ENCODE peak calls at places on chromosomes 1 and 21, in nine cellular contexts. Q, Y, L, V, J, T, H, I and N are unnamed samples.

GRCh38 chr1:221511797-221512196 is 230.1 kb downstream of the DUSP10 start:
- DNase-seq in I (no peak), J (no peak), V (no peak), T (no peak), Y (no peak), L (no peak), H (no peak), Q (no peak), N (no peak)

GRCh38 chr1:55275151-55275748 is 60.1 kb upstream of the USP24 start:
- DNase-seq in V (no peak), L (no peak), H (no peak), T (no peak), I (no peak), J (peak; percentile 61), Y (no peak), Q (no peak), N (no peak)

GRCh38 chr1:226223786-226224244 is 351 bp downstream of the MIXL1 start:
- DNase-seq in Q (no peak), H (no peak), T (no peak), V (peak; percentile 38), J (no peak), L (no peak), I (peak; percentile 23), Y (no peak), N (peak; percentile 52)

GRCh38 chr1:26376050-26376449 is 3.5 kb upstream of the ZNF683 start:
- DNase-seq in T (no peak), L (no peak), V (no peak), Y (no peak), Q (no peak), H (no peak), J (no peak), I (no peak), N (no peak)

GRCh38 chr21:15000076-15000475 is 64.7 kb downstream of the NRIP1 start:
- DNase-seq in T (no peak), Y (no peak), J (peak; percentile 68), V (no peak), H (no peak), I (no peak), L (no peak), Q (no peak), N (no peak)

GRCh38 chr1:55059302-55060132 is 20.2 kb downstream of the PCSK9 start:
- DNase-seq in V (no peak), Y (no peak), J (no peak), I (no peak), Q (no peak), T (no peak), H (no peak), L (no peak), N (no peak)

GRCh38 chr1:119132179-119132578 is 8.3 kb downstream of the WARS2 start:
- DNase-seq in L (no peak), I (no peak), H (no peak), T (no peak), V (peak; percentile 15), J (no peak), Y (no peak), Q (no peak), N (no peak)

GRCh38 chr1:44089371-44090070 is 29.1 kb upstream of the KLF17 start:
- DNase-seq in L (no peak), Q (no peak), Y (no peak), I (no peak), T (no peak), H (peak; percentile 54), V (no peak), J (no peak), N (no peak)

DNA sequence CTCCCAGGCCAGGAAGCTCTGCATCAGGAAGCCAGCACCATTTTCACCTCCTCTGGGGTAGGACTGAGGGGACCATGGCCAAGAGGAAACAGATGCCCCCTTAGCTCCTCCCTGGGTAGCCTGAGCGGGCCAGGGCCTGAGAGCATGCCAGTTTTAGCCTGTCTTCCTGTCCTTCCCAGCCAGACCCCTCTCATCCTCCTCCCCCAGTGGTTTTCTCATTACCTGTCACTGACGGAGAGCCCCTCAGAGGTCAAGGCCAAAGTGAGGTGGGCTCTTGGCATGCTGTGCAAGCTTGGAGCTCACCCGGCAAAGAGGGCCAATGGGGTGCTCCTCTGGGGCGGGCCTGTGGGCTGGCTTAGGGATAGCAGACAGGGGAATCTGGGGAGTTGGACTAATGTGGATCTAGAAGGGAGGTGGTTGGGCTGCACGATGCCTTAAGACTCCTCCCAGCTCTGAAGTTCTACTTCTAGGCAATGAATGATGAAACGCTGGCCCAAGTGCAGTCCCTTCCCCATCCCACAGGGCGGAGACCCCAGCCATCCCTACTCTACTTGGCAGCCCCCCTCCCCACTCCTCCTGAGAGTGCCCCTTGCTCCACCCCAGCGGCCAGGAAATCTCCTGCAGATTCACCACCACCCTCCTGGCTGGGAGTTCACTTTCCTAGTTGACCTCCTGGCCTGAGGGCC is 9.5 kb upstream of the LMNA start:
- DNase-seq in H (no peak), Y (no peak), V (no peak), Q (no peak), T (no peak), L (no peak), I (no peak), J (peak; percentile 49), N (no peak)
- TF ChIP-seq CTCF in H (no peak), Y (no peak), V (no peak), Q (no peak), T (no peak), L (no peak), I (no peak), J (no peak), N (no peak)

GRCh38 chr1:204112876-204113730 is 38.7 kb downstream of the ETNK2 start:
- DNase-seq in I (no peak), Y (no peak), H (no peak), J (peak; percentile 34), L (no peak), T (no peak), V (no peak), Q (no peak), N (no peak)
- TF ChIP-seq CTCF in I (no peak), Y (no peak), H (no peak), J (no peak), L (no peak), T (no peak), V (no peak), Q (no peak), N (no peak)

GRCh38 chr1:165697881-165698842 is at the start of gene ALDH9A1:
- DNase-seq in T (peak; percentile 32), Y (peak; percentile 55), L (peak; percentile 92), H (peak; percentile 90), I (peak; percentile 79), J (peak; percentile 76), V (peak; percentile 89), Q (peak; percentile 87), N (peak; percentile 86)
- TF ChIP-seq CTCF in T (peak; percentile 81), Y (peak; percentile 42), L (peak; percentile 57), H (peak; percentile 40), I (peak; percentile 58), J (peak; percentile 23), V (peak; percentile 49), Q (peak; percentile 48), N (no peak)

DNA sequence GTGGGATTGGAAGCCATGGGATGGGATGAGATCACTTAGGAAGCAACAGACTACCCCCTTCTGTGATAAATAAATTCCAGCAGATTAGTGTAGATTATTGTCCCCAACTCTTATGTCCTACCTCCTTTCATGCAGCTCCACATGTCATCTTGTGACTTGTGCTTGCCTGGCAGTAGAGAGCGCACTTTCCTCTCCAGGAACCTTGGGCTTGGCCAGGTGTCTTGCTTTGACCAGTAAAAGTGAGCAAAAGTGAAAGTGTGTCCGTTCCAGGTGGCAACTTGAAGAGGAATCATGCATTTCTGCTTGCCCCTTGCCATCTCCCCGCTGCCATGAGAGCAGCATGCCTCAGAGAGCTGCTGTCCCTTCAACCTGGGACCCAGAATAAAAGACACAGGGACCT is 122.9 kb upstream of the ERG start:
- DNase-seq in I (no peak), V (no peak), T (no peak), L (no peak), Y (no peak), H (no peak), J (no peak), Q (no peak), N (no peak)
- TF ChIP-seq CTCF in I (no peak), V (no peak), T (peak; percentile 17), L (no peak), Y (no peak), H (no peak), J (no peak), Q (peak; percentile 40), N (no peak)

GRCh38 chr1:201025571-201026002 is 2.1 kb upstream of the KIF21B start:
- DNase-seq in V (no peak), T (no peak), J (peak; percentile 79), Q (no peak), L (no peak), H (peak; percentile 58), Y (no peak), I (no peak), N (no peak)
- TF ChIP-seq CTCF in V (peak; percentile 44), T (peak; percentile 53), J (peak; percentile 25), Q (no peak), L (peak; percentile 20), H (no peak), Y (peak; percentile 45), I (peak; percentile 47), N (no peak)

GRCh38 chr1:41784516-41785279 is 134.0 kb downstream of the HIVEP3 start:
- DNase-seq in V (no peak), T (no peak), Q (no peak), L (no peak), H (no peak), J (no peak), Y (no peak), I (no peak), N (no peak)
- TF ChIP-seq CTCF in V (no peak), T (no peak), Q (no peak), L (no peak), H (no peak), J (no peak), Y (no peak), I (no peak), N (no peak)

DNA sequence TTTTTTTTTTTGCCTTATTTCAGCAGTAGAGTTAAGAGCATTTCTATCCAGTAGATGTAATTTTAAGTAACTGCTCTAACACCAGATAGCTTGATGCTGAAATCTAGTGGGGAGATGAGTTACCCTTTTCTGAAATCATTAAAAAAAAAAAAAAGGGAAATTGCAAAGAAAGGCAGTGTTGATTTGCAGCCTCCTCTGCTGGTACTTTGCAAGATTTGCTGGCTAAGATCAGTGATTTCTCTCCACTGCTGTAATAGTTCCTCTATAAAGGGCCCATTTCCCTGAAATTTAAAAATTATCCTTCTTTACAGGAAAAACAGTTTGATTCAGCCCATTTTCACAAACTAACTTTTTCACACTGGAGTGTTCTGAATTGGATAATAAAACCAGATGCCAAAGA is 120.6 kb downstream of the PTBP2 start:
- DNase-seq in L (no peak), V (no peak), T (no peak), H (no peak), J (peak; percentile 20), I (no peak), Q (no peak), Y (no peak), N (no peak)
- TF ChIP-seq CTCF in L (peak; percentile 6), V (peak; percentile 23), T (peak; percentile 19), H (peak; percentile 11), J (peak; percentile 45), I (no peak), Q (no peak), Y (peak; percentile 46), N (no peak)

GRCh38 chr1:184366992-184367391 is 19.8 kb upstream of the C1orf21 start:
- DNase-seq in T (no peak), I (no peak), H (no peak), V (no peak), Y (no peak), Q (no peak), J (no peak), L (no peak), N (no peak)
- TF ChIP-seq CTCF in T (no peak), I (no peak), H (no peak), V (no peak), Y (no peak), Q (no peak), J (no peak), L (no peak), N (no peak)

GRCh38 chr1:196902344-196902743 is 14.5 kb downstream of the CFHR4 start:
- DNase-seq in H (no peak), Q (no peak), Y (no peak), L (no peak), J (no peak), I (no peak), V (no peak), T (no peak), N (no peak)
- TF ChIP-seq CTCF in H (peak; percentile 17), Q (no peak), Y (no peak), L (no peak), J (no peak), I (peak; percentile 42), V (peak; percentile 33), T (no peak), N (no peak)